ENCODE peak calls at places on chromosomes 3 and 15, in nine cellular contexts. One of them, this sample, is unnamed.

GRCh38 chr3:62142696-62143095 is 230.7 kb downstream of the FEZF2 start:
- DNase-seq in tibial artery: no peak
- DNase-seq in A549: no peak
- DNase-seq in IMR-90: no peak
- DNase-seq in pancreas: no peak
- DNase-seq in heart left ventricle: no peak
- DNase-seq in neural progenitor cell: peak; percentile 20
- DNase-seq in left ventricle myocardium inferior: no peak
- DNase-seq in H9: no peak
- DNase-seq in this sample: no peak

GRCh38 chr15:56038015-56038414 is 44.6 kb upstream of the NEDD4 start:
- DNase-seq in A549: no peak
- DNase-seq in left ventricle myocardium inferior: no peak
- DNase-seq in IMR-90: peak; percentile 67
- DNase-seq in tibial artery: no peak
- DNase-seq in neural progenitor cell: no peak
- DNase-seq in H9: no peak
- DNase-seq in pancreas: no peak
- DNase-seq in heart left ventricle: no peak
- DNase-seq in this sample: no peak

GRCh38 chr15:68843425-68844311 is 23.0 kb upstream of the ANP32A start:
- DNase-seq in A549: no peak
- DNase-seq in IMR-90: no peak
- DNase-seq in left ventricle myocardium inferior: no peak
- DNase-seq in pancreas: no peak
- DNase-seq in tibial artery: no peak
- DNase-seq in H9: peak; percentile 69
- DNase-seq in heart left ventricle: no peak
- DNase-seq in neural progenitor cell: peak; percentile 80
- DNase-seq in this sample: peak; percentile 15

GRCh38 chr3:78887608-78888011 is 880.2 kb downstream of the ROBO1 start:
- DNase-seq in IMR-90: peak; percentile 60
- DNase-seq in pancreas: no peak
- DNase-seq in tibial artery: no peak
- DNase-seq in neural progenitor cell: no peak
- DNase-seq in A549: no peak
- DNase-seq in H9: no peak
- DNase-seq in left ventricle myocardium inferior: no peak
- DNase-seq in heart left ventricle: no peak
- DNase-seq in this sample: no peak

GRCh38 chr15:78365931-78366330 is 25.8 kb downstream of the CRABP1 start:
- DNase-seq in H9: no peak
- DNase-seq in heart left ventricle: peak; percentile 36
- DNase-seq in A549: no peak
- DNase-seq in left ventricle myocardium inferior: peak; percentile 33
- DNase-seq in IMR-90: no peak
- DNase-seq in tibial artery: no peak
- DNase-seq in neural progenitor cell: no peak
- DNase-seq in pancreas: no peak
- DNase-seq in this sample: peak; percentile 52

GRCh38 chr3:23376516-23377248 is 173.6 kb downstream of the UBE2E2 start:
- DNase-seq in H9: no peak
- DNase-seq in pancreas: no peak
- DNase-seq in heart left ventricle: no peak
- DNase-seq in tibial artery: no peak
- DNase-seq in left ventricle myocardium inferior: no peak
- DNase-seq in IMR-90: peak; percentile 18
- DNase-seq in A549: no peak
- DNase-seq in neural progenitor cell: no peak
- DNase-seq in this sample: no peak

GRCh38 chr3:102092617-102093466 is 243.5 kb downstream of the NFKBIZ start:
- DNase-seq in A549: no peak
- DNase-seq in tibial artery: no peak
- DNase-seq in neural progenitor cell: no peak
- DNase-seq in pancreas: no peak
- DNase-seq in left ventricle myocardium inferior: no peak
- DNase-seq in IMR-90: peak; percentile 67
- DNase-seq in heart left ventricle: no peak
- DNase-seq in H9: no peak
- DNase-seq in this sample: no peak

GRCh38 chr3:152644478-152644877 is 190.5 kb upstream of the P2RY1 start:
- DNase-seq in heart left ventricle: no peak
- DNase-seq in pancreas: no peak
- DNase-seq in H9: no peak
- DNase-seq in neural progenitor cell: no peak
- DNase-seq in A549: no peak
- DNase-seq in left ventricle myocardium inferior: no peak
- DNase-seq in tibial artery: no peak
- DNase-seq in IMR-90: no peak
- DNase-seq in this sample: no peak

GRCh38 chr15:69398541-69398940 is 15.6 kb upstream of the KIF23 start:
- DNase-seq in neural progenitor cell: no peak
- DNase-seq in heart left ventricle: no peak
- DNase-seq in A549: no peak
- DNase-seq in H9: no peak
- DNase-seq in pancreas: no peak
- DNase-seq in left ventricle myocardium inferior: no peak
- DNase-seq in IMR-90: peak; percentile 67
- DNase-seq in tibial artery: no peak
- DNase-seq in this sample: no peak

GRCh38 chr3:14947105-14947885 is at the start of gene NR2C2:
- DNase-seq in heart left ventricle: peak; percentile 93
- DNase-seq in A549: peak; percentile 77
- DNase-seq in tibial artery: peak; percentile 86
- DNase-seq in H9: peak; percentile 81
- DNase-seq in neural progenitor cell: peak; percentile 92
- DNase-seq in left ventricle myocardium inferior: peak; percentile 90
- DNase-seq in pancreas: peak; percentile 86
- DNase-seq in IMR-90: peak; percentile 68
- DNase-seq in this sample: peak; percentile 90

GRCh38 chr3:170572665-170573253 is 13.1 kb downstream of the SLC7A14 start:
- DNase-seq in left ventricle myocardium inferior: no peak
- DNase-seq in heart left ventricle: no peak
- DNase-seq in pancreas: no peak
- DNase-seq in A549: no peak
- DNase-seq in IMR-90: peak; percentile 93
- DNase-seq in H9: no peak
- DNase-seq in tibial artery: no peak
- DNase-seq in neural progenitor cell: no peak
- DNase-seq in this sample: no peak

GRCh38 chr15:25742008-25742407 is 121.1 kb downstream of the ATP10A start:
- DNase-seq in neural progenitor cell: peak; percentile 76
- DNase-seq in tibial artery: no peak
- DNase-seq in pancreas: no peak
- DNase-seq in IMR-90: no peak
- DNase-seq in heart left ventricle: no peak
- DNase-seq in H9: no peak
- DNase-seq in left ventricle myocardium inferior: no peak
- DNase-seq in A549: no peak
- DNase-seq in this sample: no peak

DNA sequence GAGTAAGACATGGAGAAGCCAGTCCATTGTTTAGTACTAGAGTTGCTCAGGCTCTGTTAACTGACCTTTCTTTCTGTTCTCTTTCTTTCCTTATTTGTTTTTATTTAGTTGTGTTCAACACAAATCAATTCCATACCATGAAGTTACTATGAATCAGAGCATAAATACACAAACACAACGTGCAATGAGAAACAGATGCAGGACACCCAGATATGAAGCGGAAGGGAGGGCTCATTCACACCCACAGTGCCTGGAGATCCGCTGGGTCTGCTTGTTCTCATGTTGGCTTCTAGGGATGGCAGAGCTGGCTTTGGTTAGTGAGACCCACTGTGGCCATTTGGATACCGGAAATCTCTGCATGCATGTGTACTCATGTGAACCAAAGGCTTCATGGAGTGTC is 97.2 kb downstream of the TAMM41 start:
- DNase-seq in IMR-90: no peak
- DNase-seq in A549: no peak
- DNase-seq in H9: no peak
- DNase-seq in neural progenitor cell: no peak
- DNase-seq in tibial artery: no peak
- DNase-seq in left ventricle myocardium inferior: no peak
- DNase-seq in pancreas: no peak
- DNase-seq in heart left ventricle: no peak
- DNase-seq in this sample: no peak
- H3K27ac ChIP-seq in IMR-90: no peak overlapping the region
- H3K27ac ChIP-seq in A549: no peak overlapping the region
- H3K27ac ChIP-seq in H9: no peak overlapping the region
- H3K27ac ChIP-seq in neural progenitor cell: no peak overlapping the region
- H3K27ac ChIP-seq in tibial artery: no peak overlapping the region
- H3K27ac ChIP-seq in left ventricle myocardium inferior: no peak overlapping the region
- H3K27ac ChIP-seq in pancreas: no peak overlapping the region
- H3K27ac ChIP-seq in heart left ventricle: no peak overlapping the region
- H3K27ac ChIP-seq in this sample: no peak overlapping the region

DNA sequence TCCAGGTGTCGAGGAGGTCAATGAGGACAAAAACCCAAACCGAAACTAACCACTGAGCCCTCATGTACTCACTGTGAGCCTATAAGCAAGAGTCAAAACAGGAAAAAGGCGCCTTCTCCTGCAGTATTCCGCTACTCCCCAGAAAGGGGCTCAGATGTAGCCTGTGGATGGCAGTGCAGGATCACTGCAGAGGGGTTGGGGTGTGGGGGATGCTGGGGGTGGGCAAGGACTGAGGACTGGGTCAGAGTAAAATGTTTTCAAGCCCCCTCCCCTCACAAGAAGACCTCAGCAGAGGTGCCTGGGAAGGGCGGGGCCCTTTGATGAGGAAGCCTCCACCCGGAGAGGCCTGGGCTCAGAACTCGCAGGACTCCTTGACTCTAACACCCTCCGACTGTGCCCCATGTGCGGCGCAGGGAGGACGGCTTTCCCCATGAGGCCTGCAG is 170.1 kb downstream of the OSBPL10 start:
- DNase-seq in tibial artery: no peak
- DNase-seq in H9: peak; percentile 49
- DNase-seq in neural progenitor cell: no peak
- DNase-seq in heart left ventricle: no peak
- DNase-seq in A549: no peak
- DNase-seq in pancreas: no peak
- DNase-seq in IMR-90: no peak
- DNase-seq in left ventricle myocardium inferior: no peak
- DNase-seq in this sample: no peak
- TF ChIP-seq CTCF in tibial artery: no peak
- TF ChIP-seq CTCF in H9: peak; percentile 36
- TF ChIP-seq CTCF in neural progenitor cell: no peak
- TF ChIP-seq CTCF in heart left ventricle: no peak
- TF ChIP-seq CTCF in A549: no peak
- TF ChIP-seq CTCF in pancreas: no peak
- TF ChIP-seq CTCF in IMR-90: no peak
- TF ChIP-seq CTCF in left ventricle myocardium inferior: no peak
- TF ChIP-seq CTCF in this sample: no peak

GRCh38 chr3:193714523-193715137 is 121.6 kb downstream of the OPA1 start:
- DNase-seq in pancreas: no peak
- DNase-seq in neural progenitor cell: no peak
- DNase-seq in left ventricle myocardium inferior: no peak
- DNase-seq in A549: no peak
- DNase-seq in heart left ventricle: no peak
- DNase-seq in tibial artery: no peak
- DNase-seq in IMR-90: no peak
- DNase-seq in H9: no peak
- DNase-seq in this sample: no peak

GRCh38 chr3:193719735-193720134 is 126.7 kb downstream of the OPA1 start:
- DNase-seq in neural progenitor cell: no peak
- DNase-seq in H9: no peak
- DNase-seq in left ventricle myocardium inferior: no peak
- DNase-seq in A549: no peak
- DNase-seq in tibial artery: no peak
- DNase-seq in heart left ventricle: no peak
- DNase-seq in pancreas: no peak
- DNase-seq in IMR-90: no peak
- DNase-seq in this sample: no peak

GRCh38 chr3:193712938-193713337 is 119.9 kb downstream of the OPA1 start:
- DNase-seq in heart left ventricle: no peak
- DNase-seq in pancreas: no peak
- DNase-seq in H9: no peak
- DNase-seq in A549: no peak
- DNase-seq in left ventricle myocardium inferior: no peak
- DNase-seq in tibial artery: no peak
- DNase-seq in neural progenitor cell: no peak
- DNase-seq in IMR-90: no peak
- DNase-seq in this sample: no peak

GRCh38 chr3:193720169-193720568 is 127.2 kb downstream of the OPA1 start:
- DNase-seq in left ventricle myocardium inferior: no peak
- DNase-seq in IMR-90: no peak
- DNase-seq in tibial artery: no peak
- DNase-seq in heart left ventricle: no peak
- DNase-seq in H9: no peak
- DNase-seq in neural progenitor cell: no peak
- DNase-seq in pancreas: no peak
- DNase-seq in A549: no peak
- DNase-seq in this sample: no peak

DNA sequence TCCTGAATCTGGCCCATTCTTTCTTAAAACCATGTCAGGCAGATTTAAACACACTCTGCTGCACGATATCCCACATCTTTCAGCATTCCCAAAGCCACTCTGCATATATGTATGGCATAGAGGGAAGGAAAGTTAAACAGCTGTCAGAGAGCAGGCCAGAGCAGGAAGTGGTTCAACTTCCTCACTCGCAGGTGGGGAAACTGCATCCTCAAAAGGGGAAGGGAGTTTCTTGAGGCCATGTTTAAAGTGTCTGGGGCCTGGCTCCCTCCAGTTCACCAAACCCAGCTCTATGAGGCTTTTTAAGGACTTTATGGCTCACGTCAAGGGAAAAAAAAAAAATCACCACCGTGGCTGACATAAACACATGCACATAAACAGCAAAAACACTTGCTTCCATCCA is 123.1 kb downstream of the OPA1 start:
- DNase-seq in left ventricle myocardium inferior: no peak
- DNase-seq in pancreas: no peak
- DNase-seq in tibial artery: no peak
- DNase-seq in A549: no peak
- DNase-seq in neural progenitor cell: no peak
- DNase-seq in H9: no peak
- DNase-seq in heart left ventricle: no peak
- DNase-seq in IMR-90: no peak
- DNase-seq in this sample: no peak
- H3K9me3 ChIP-seq in left ventricle myocardium inferior: peaks cover 27% of the 10 kb centered on the region
- H3K9me3 ChIP-seq in pancreas: no peaks in the 10 kb centered on the region
- H3K9me3 ChIP-seq in tibial artery: no peaks in the 10 kb centered on the region
- H3K9me3 ChIP-seq in A549: peaks cover 10% of the 10 kb centered on the region
- H3K9me3 ChIP-seq in neural progenitor cell: peaks cover 12% of the 10 kb centered on the region
- H3K9me3 ChIP-seq in H9: peaks cover 24% of the 10 kb centered on the region
- H3K9me3 ChIP-seq in heart left ventricle: peaks cover 13% of the 10 kb centered on the region
- H3K9me3 ChIP-seq in IMR-90: peaks cover 8% of the 10 kb centered on the region
- H3K9me3 ChIP-seq in this sample: peaks cover 19% of the 10 kb centered on the region

DNA sequence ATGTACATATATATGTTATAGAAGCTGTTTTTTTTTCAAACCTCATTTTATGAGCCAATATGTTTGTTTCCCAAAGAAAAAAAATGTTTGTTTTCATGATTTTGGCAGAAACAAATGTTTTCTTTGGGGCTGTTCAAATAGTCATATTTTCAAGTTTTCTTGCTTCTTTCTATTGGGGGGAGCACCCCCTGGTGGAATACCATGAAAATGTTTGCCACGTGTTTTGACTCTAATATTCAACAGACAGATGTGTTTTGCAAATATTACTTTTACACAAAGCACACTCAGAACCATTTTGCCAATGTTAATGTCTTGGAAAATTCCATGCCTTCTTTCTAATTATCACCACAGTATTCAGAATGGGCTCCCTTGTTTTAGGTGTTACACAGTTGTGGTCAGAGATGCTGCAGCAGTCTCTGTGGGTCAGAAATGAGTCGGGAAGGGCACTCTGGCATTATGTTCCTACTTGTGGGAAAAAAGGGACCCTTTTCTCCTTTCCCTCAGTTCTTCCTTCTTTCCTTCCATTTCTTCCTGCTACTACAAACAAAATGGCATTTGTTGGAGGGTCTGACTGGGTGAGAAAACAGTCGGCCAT is 817.0 kb downstream of the TUSC7 start:
- DNase-seq in tibial artery: peak; percentile 38
- DNase-seq in IMR-90: peak; percentile 55
- DNase-seq in neural progenitor cell: peak; percentile 18
- DNase-seq in A549: no peak
- DNase-seq in pancreas: peak; percentile 45
- DNase-seq in H9: no peak
- DNase-seq in left ventricle myocardium inferior: no peak
- DNase-seq in heart left ventricle: no peak
- DNase-seq in this sample: no peak
- H3K27ac ChIP-seq in tibial artery: no peak overlapping the region
- H3K27ac ChIP-seq in IMR-90: no peak overlapping the region
- H3K27ac ChIP-seq in neural progenitor cell: no peak overlapping the region
- H3K27ac ChIP-seq in A549: no peak overlapping the region
- H3K27ac ChIP-seq in pancreas: no peak overlapping the region
- H3K27ac ChIP-seq in H9: no peak overlapping the region
- H3K27ac ChIP-seq in left ventricle myocardium inferior: no peak overlapping the region
- H3K27ac ChIP-seq in heart left ventricle: no peak overlapping the region
- H3K27ac ChIP-seq in this sample: no peak overlapping the region